ENCODE peak calls at places on chromosomes 2 and 18, in four cellular contexts. Q is stomach, B is testis, U is heart right ventricle. W is an unnamed sample.

GRCh38 chr2:128646091-128646490 is 327.4 kb upstream of the HS6ST1 start:
- DNase-seq in Q (peak; percentile 15), B (no peak), U (no peak), W (no peak)

GRCh38 chr2:162929571-162929970 is 91.0 kb upstream of the KCNH7 start:
- DNase-seq in Q (no peak), B (no peak), U (no peak), W (no peak)

GRCh38 chr18:34224423-34225217 is at the start of gene NOL4:
- DNase-seq in Q (peak; percentile 45), B (peak; percentile 75), U (peak; percentile 10), W (no peak)

GRCh38 chr2:61109291-61109690 is 43.6 kb downstream of the SANBR start:
- DNase-seq in Q (no peak), B (no peak), U (no peak), W (no peak)

GRCh38 chr2:112272669-112273068 is 2.7 kb upstream of the ZC3H6 start:
- DNase-seq in Q (no peak), B (no peak), U (no peak), W (no peak)

GRCh38 chr2:138910427-138910826 is 130.2 kb upstream of the NXPH2 start:
- DNase-seq in Q (no peak), B (no peak), U (no peak), W (no peak)

GRCh38 chr2:25246001-25246400 is 77.6 kb upstream of the POMC start:
- DNase-seq in Q (no peak), B (peak; percentile 83), U (no peak), W (no peak)

GRCh38 chr2:100253786-100254185 is 68.5 kb downstream of the LONRF2 start:
- DNase-seq in Q (no peak), B (no peak), U (no peak), W (no peak)

GRCh38 chr2:43676322-43677050 is at the start of gene C1GALT1C1L:
- DNase-seq in Q (peak; percentile 36), B (peak; percentile 82), U (peak; percentile 71), W (peak; percentile 29)

GRCh38 chr2:111923271-111923670 is 24.9 kb downstream of the MERTK start:
- DNase-seq in Q (no peak), B (no peak), U (no peak), W (no peak)

GRCh38 chr2:63819765-63820717 is 21.7 kb upstream of the UGP2 start:
- DNase-seq in Q (no peak), B (peak; percentile 71), U (no peak), W (no peak)

GRCh38 chr18:3162181-3162580 is 57.6 kb downstream of the MYOM1 start:
- DNase-seq in Q (peak; percentile 46), B (no peak), U (no peak), W (no peak)

GRCh38 chr2:152349416-152349815 is 14.4 kb downstream of the FMNL2 start:
- DNase-seq in Q (no peak), B (no peak), U (no peak), W (no peak)

GRCh38 chr2:187520121-187520624 is 34.1 kb downstream of the TFPI start:
- DNase-seq in Q (no peak), B (no peak), U (no peak), W (no peak)

GRCh38 chr18:9290171-9290570 is 44.4 kb upstream of the TWSG1 start:
- DNase-seq in Q (no peak), B (no peak), U (no peak), W (no peak)

GRCh38 chr2:222064286-222064685 is 234.5 kb downstream of the PAX3 start:
- DNase-seq in Q (no peak), B (no peak), U (no peak), W (no peak)

GRCh38 chr18:72783517-72783916 is 84.3 kb downstream of the NETO1 start:
- DNase-seq in Q (no peak), B (no peak), U (no peak), W (no peak)

GRCh38 chr2:46692316-46692715 is 213.0 kb downstream of the TMEM247 start:
- DNase-seq in Q (no peak), B (no peak), U (no peak), W (no peak)

GRCh38 chr2:236870401-236870800 is 215.3 kb upstream of the COPS8 start:
- DNase-seq in Q (no peak), B (no peak), U (no peak), W (no peak)

GRCh38 chr2:115558725-115559124 is 1116.3 kb downstream of the DPP10 start:
- DNase-seq in Q (no peak), B (no peak), U (no peak), W (no peak)

GRCh38 chr2:239952665-239953417 is 72.3 kb downstream of the NDUFA10 start:
- DNase-seq in Q (no peak), B (no peak), U (no peak), W (no peak)

GRCh38 chr18:11946756-11947155 is 34.6 kb upstream of the IMPA2 start:
- DNase-seq in Q (no peak), B (peak; percentile 20), U (no peak), W (no peak)

GRCh38 chr2:16168506-16169264 is 228.3 kb downstream of the MYCN start:
- DNase-seq in Q (no peak), B (no peak), U (no peak), W (no peak)

GRCh38 chr18:31176531-31176930 is 13.9 kb upstream of the DSC1 start:
- DNase-seq in Q (no peak), B (no peak), U (no peak), W (no peak)

GRCh38 chr2:73218298-73218697 is 4.3 kb downstream of the SMYD5 start:
- DNase-seq in Q (no peak), B (no peak), U (no peak), W (no peak)
- H3K9me3 ChIP-seq in Q (no peaks in the 10 kb centered on the region), B (no peaks in the 10 kb centered on the region), U (no peaks in the 10 kb centered on the region), W (no peaks in the 10 kb centered on the region)

GRCh38 chr2:89763254-89763580 is 1071.7 kb downstream of the RPIA start:
- DNase-seq in Q (peak; percentile 25), B (no peak), U (peak; percentile 20), W (no peak)
- H3K9me3 ChIP-seq in Q (peaks cover 28% of the 10 kb centered on the region), B (no peaks in the 10 kb centered on the region), U (no peaks in the 10 kb centered on the region), W (no peaks in the 10 kb centered on the region)

GRCh38 chr2:42504364-42505230 is 10.8 kb upstream of the KCNG3 start:
- DNase-seq in Q (no peak), B (no peak), U (no peak), W (no peak)
- H3K9me3 ChIP-seq in Q (no peaks in the 10 kb centered on the region), B (no peaks in the 10 kb centered on the region), U (no peaks in the 10 kb centered on the region), W (no peaks in the 10 kb centered on the region)

GRCh38 chr2:144713410-144713809 is 193.5 kb upstream of the ZEB2 start:
- DNase-seq in Q (no peak), B (no peak), U (no peak), W (no peak)
- H3K9me3 ChIP-seq in Q (peaks cover 13% of the 10 kb centered on the region), B (no peaks in the 10 kb centered on the region), U (no peaks in the 10 kb centered on the region), W (peaks cover 6% of the 10 kb centered on the region)

W was measured in CD8-positive, alpha-beta T cell.